ENCODE peak calls at places on chromosome 3, in nine cellular contexts. One of them, this sample, is unnamed.

GRCh38 chr3:42743204-42743995 is 29.7 kb downstream of the CCDC13 start:
- DNase-seq in uterus: no peak
- DNase-seq in heart left ventricle: no peak
- DNase-seq in foreskin keratinocyte: no peak
- DNase-seq in AG04450: no peak
- DNase-seq in colonic mucosa: peak
- DNase-seq in Panc1: no peak
- DNase-seq in esophagus squamous epithelium: no peak
- DNase-seq in fibroblast of lung: no peak
- DNase-seq in this sample: no peak

GRCh38 chr3:157175678-157176077 is 15.7 kb upstream of the CCNL1 start:
- DNase-seq in uterus: peak
- DNase-seq in heart left ventricle: no peak
- DNase-seq in foreskin keratinocyte: no peak
- DNase-seq in AG04450: no peak
- DNase-seq in colonic mucosa: peak
- DNase-seq in Panc1: no peak
- DNase-seq in esophagus squamous epithelium: no peak
- DNase-seq in fibroblast of lung: peak
- DNase-seq in this sample: no peak

GRCh38 chr3:132007617-132008016 is 27.2 kb downstream of the CPNE4 start:
- DNase-seq in uterus: no peak
- DNase-seq in heart left ventricle: no peak
- DNase-seq in foreskin keratinocyte: no peak
- DNase-seq in AG04450: no peak
- DNase-seq in colonic mucosa: no peak
- DNase-seq in Panc1: no peak
- DNase-seq in esophagus squamous epithelium: no peak
- DNase-seq in fibroblast of lung: no peak
- DNase-seq in this sample: no peak

GRCh38 chr3:25155696-25156471 is 272.2 kb upstream of the RARB start:
- DNase-seq in uterus: no peak
- DNase-seq in heart left ventricle: no peak
- DNase-seq in foreskin keratinocyte: no peak
- DNase-seq in AG04450: no peak
- DNase-seq in colonic mucosa: no peak
- DNase-seq in Panc1: no peak
- DNase-seq in esophagus squamous epithelium: no peak
- DNase-seq in fibroblast of lung: peak
- DNase-seq in this sample: no peak

GRCh38 chr3:116001063-116001765 is 377.9 kb downstream of the GAP43 start:
- DNase-seq in uterus: no peak
- DNase-seq in heart left ventricle: no peak
- DNase-seq in foreskin keratinocyte: no peak
- DNase-seq in AG04450: no peak
- DNase-seq in colonic mucosa: no peak
- DNase-seq in Panc1: no peak
- DNase-seq in esophagus squamous epithelium: no peak
- DNase-seq in fibroblast of lung: peak
- DNase-seq in this sample: no peak

GRCh38 chr3:190722181-190722905 is 140.2 kb downstream of the GMNC start:
- DNase-seq in uterus: no peak
- DNase-seq in heart left ventricle: no peak
- DNase-seq in foreskin keratinocyte: no peak
- DNase-seq in AG04450: no peak
- DNase-seq in colonic mucosa: no peak
- DNase-seq in Panc1: no peak
- DNase-seq in esophagus squamous epithelium: no peak
- DNase-seq in fibroblast of lung: peak
- DNase-seq in this sample: no peak

GRCh38 chr3:48143567-48143966 is 44.6 kb downstream of the CDC25A start:
- DNase-seq in uterus: no peak
- DNase-seq in heart left ventricle: no peak
- DNase-seq in foreskin keratinocyte: no peak
- DNase-seq in AG04450: no peak
- DNase-seq in colonic mucosa: no peak
- DNase-seq in Panc1: no peak
- DNase-seq in esophagus squamous epithelium: no peak
- DNase-seq in fibroblast of lung: no peak
- DNase-seq in this sample: no peak

GRCh38 chr3:127339943-127340861 is 52.4 kb upstream of the PRR20G start:
- DNase-seq in uterus: no peak
- DNase-seq in heart left ventricle: no peak
- DNase-seq in foreskin keratinocyte: no peak
- DNase-seq in AG04450: no peak
- DNase-seq in colonic mucosa: no peak
- DNase-seq in Panc1: no peak
- DNase-seq in esophagus squamous epithelium: no peak
- DNase-seq in fibroblast of lung: no peak
- DNase-seq in this sample: no peak

GRCh38 chr3:32873491-32874130 is 55.8 kb downstream of the TRIM71 start:
- DNase-seq in uterus: no peak
- DNase-seq in heart left ventricle: no peak
- DNase-seq in foreskin keratinocyte: no peak
- DNase-seq in AG04450: no peak
- DNase-seq in colonic mucosa: no peak
- DNase-seq in Panc1: no peak
- DNase-seq in esophagus squamous epithelium: no peak
- DNase-seq in fibroblast of lung: no peak
- DNase-seq in this sample: no peak

GRCh38 chr3:150073031-150073430 is 102.3 kb upstream of the PFN2 start:
- DNase-seq in uterus: no peak
- DNase-seq in heart left ventricle: no peak
- DNase-seq in foreskin keratinocyte: no peak
- DNase-seq in AG04450: no peak
- DNase-seq in colonic mucosa: no peak
- DNase-seq in Panc1: no peak
- DNase-seq in esophagus squamous epithelium: no peak
- DNase-seq in fibroblast of lung: peak
- DNase-seq in this sample: no peak

GRCh38 chr3:146404451-146404850 is 64.9 kb downstream of the PLSCR2 start:
- DNase-seq in uterus: no peak
- DNase-seq in heart left ventricle: no peak
- DNase-seq in foreskin keratinocyte: no peak
- DNase-seq in AG04450: peak
- DNase-seq in colonic mucosa: no peak
- DNase-seq in Panc1: no peak
- DNase-seq in esophagus squamous epithelium: no peak
- DNase-seq in fibroblast of lung: peak
- DNase-seq in this sample: no peak

GRCh38 chr3:129656659-129657247 is 50.3 kb upstream of the PLXND1 start:
- DNase-seq in uterus: no peak
- DNase-seq in heart left ventricle: no peak
- DNase-seq in foreskin keratinocyte: no peak
- DNase-seq in AG04450: no peak
- DNase-seq in colonic mucosa: no peak
- DNase-seq in Panc1: no peak
- DNase-seq in esophagus squamous epithelium: no peak
- DNase-seq in fibroblast of lung: no peak
- DNase-seq in this sample: no peak

GRCh38 chr3:98982336-98982735 is 80.8 kb upstream of the DCBLD2 start:
- DNase-seq in uterus: no peak
- DNase-seq in heart left ventricle: no peak
- DNase-seq in foreskin keratinocyte: no peak
- DNase-seq in AG04450: no peak
- DNase-seq in colonic mucosa: no peak
- DNase-seq in Panc1: no peak
- DNase-seq in esophagus squamous epithelium: no peak
- DNase-seq in fibroblast of lung: peak
- DNase-seq in this sample: no peak

GRCh38 chr3:98984024-98984423 is 82.5 kb upstream of the DCBLD2 start:
- DNase-seq in uterus: no peak
- DNase-seq in heart left ventricle: no peak
- DNase-seq in foreskin keratinocyte: no peak
- DNase-seq in AG04450: no peak
- DNase-seq in colonic mucosa: no peak
- DNase-seq in Panc1: no peak
- DNase-seq in esophagus squamous epithelium: no peak
- DNase-seq in fibroblast of lung: no peak
- DNase-seq in this sample: no peak

GRCh38 chr3:98986073-98986472 is 84.6 kb upstream of the DCBLD2 start:
- DNase-seq in uterus: no peak
- DNase-seq in heart left ventricle: peak
- DNase-seq in foreskin keratinocyte: peak
- DNase-seq in AG04450: peak
- DNase-seq in colonic mucosa: no peak
- DNase-seq in Panc1: no peak
- DNase-seq in esophagus squamous epithelium: no peak
- DNase-seq in fibroblast of lung: peak
- DNase-seq in this sample: no peak

GRCh38 chr3:98980915-98981596 is 79.6 kb upstream of the DCBLD2 start:
- DNase-seq in uterus: no peak
- DNase-seq in heart left ventricle: no peak
- DNase-seq in foreskin keratinocyte: peak
- DNase-seq in AG04450: no peak
- DNase-seq in colonic mucosa: no peak
- DNase-seq in Panc1: no peak
- DNase-seq in esophagus squamous epithelium: no peak
- DNase-seq in fibroblast of lung: peak
- DNase-seq in this sample: no peak

DNA sequence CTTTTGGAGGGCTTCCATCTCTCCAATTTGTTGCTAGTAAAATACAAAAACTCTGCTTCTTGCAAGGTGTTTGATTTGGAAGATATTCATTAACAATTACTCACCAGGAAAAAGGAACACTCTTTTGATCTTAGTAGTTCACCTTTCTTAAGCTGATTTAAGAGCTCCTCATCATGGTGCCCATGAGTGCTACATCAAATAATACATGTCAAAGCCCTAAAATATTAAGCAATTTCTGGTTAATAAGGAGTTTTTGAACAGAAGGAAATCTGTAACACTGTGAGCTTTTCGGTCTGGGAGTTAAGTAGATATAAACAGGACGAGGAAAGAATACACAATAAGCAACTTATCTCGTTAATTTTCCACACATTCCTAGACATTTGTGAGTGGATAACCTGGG is 83.9 kb upstream of the DCBLD2 start:
- DNase-seq in uterus: no peak
- DNase-seq in heart left ventricle: no peak
- DNase-seq in foreskin keratinocyte: no peak
- DNase-seq in AG04450: no peak
- DNase-seq in colonic mucosa: no peak
- DNase-seq in Panc1: no peak
- DNase-seq in esophagus squamous epithelium: no peak
- DNase-seq in fibroblast of lung: peak
- DNase-seq in this sample: no peak
- TF ChIP-seq CTCF in uterus: no peak
- TF ChIP-seq CTCF in heart left ventricle: no peak
- TF ChIP-seq CTCF in foreskin keratinocyte: peak
- TF ChIP-seq CTCF in AG04450: no peak
- TF ChIP-seq CTCF in colonic mucosa: no peak
- TF ChIP-seq CTCF in Panc1: no peak
- TF ChIP-seq CTCF in esophagus squamous epithelium: no peak
- TF ChIP-seq CTCF in fibroblast of lung: no peak
- TF ChIP-seq CTCF in this sample: no peak

GRCh38 chr3:52842424-52842823 is 7.6 kb upstream of the MUSTN1 start:
- DNase-seq in uterus: no peak
- DNase-seq in heart left ventricle: peak
- DNase-seq in foreskin keratinocyte: no peak
- DNase-seq in AG04450: no peak
- DNase-seq in colonic mucosa: no peak
- DNase-seq in Panc1: no peak
- DNase-seq in esophagus squamous epithelium: no peak
- DNase-seq in fibroblast of lung: no peak
- DNase-seq in this sample: no peak

GRCh38 chr3:52844290-52844985 is 9.6 kb upstream of the MUSTN1 start:
- DNase-seq in uterus: no peak
- DNase-seq in heart left ventricle: no peak
- DNase-seq in foreskin keratinocyte: no peak
- DNase-seq in AG04450: no peak
- DNase-seq in colonic mucosa: no peak
- DNase-seq in Panc1: no peak
- DNase-seq in esophagus squamous epithelium: no peak
- DNase-seq in fibroblast of lung: no peak
- DNase-seq in this sample: no peak

GRCh38 chr3:52843116-52843865 is 8.5 kb upstream of the MUSTN1 start:
- DNase-seq in uterus: no peak
- DNase-seq in heart left ventricle: no peak
- DNase-seq in foreskin keratinocyte: no peak
- DNase-seq in AG04450: no peak
- DNase-seq in colonic mucosa: no peak
- DNase-seq in Panc1: no peak
- DNase-seq in esophagus squamous epithelium: no peak
- DNase-seq in fibroblast of lung: no peak
- DNase-seq in this sample: no peak

GRCh38 chr3:52845157-52845556 is 10.3 kb upstream of the MUSTN1 start:
- DNase-seq in uterus: peak
- DNase-seq in heart left ventricle: peak
- DNase-seq in foreskin keratinocyte: no peak
- DNase-seq in AG04450: no peak
- DNase-seq in colonic mucosa: peak
- DNase-seq in Panc1: no peak
- DNase-seq in esophagus squamous epithelium: no peak
- DNase-seq in fibroblast of lung: no peak
- DNase-seq in this sample: peak

DNA sequence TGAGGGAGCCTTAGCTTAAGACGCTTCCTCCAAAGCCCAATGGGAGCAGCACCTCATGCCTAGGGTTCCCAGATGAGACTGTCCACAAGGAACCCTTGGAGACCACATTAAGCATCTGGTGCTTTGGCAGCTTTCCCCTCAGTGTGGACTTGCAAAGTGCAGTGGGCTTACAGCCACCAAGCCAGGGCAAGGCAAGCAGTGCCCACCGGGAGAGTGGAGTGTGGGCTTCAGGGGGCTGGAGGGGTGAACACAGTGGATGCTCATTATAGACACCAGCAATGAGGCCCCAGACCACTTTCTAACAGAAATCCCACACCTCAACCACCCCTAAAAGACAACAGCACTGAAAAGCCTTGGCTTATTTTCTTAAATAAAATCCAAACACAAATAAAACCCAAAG is 9.1 kb upstream of the MUSTN1 start:
- DNase-seq in uterus: no peak
- DNase-seq in heart left ventricle: no peak
- DNase-seq in foreskin keratinocyte: no peak
- DNase-seq in AG04450: no peak
- DNase-seq in colonic mucosa: no peak
- DNase-seq in Panc1: no peak
- DNase-seq in esophagus squamous epithelium: no peak
- DNase-seq in fibroblast of lung: no peak
- DNase-seq in this sample: no peak
- H3K27ac ChIP-seq in uterus: peak
- H3K27ac ChIP-seq in heart left ventricle: peak
- H3K27ac ChIP-seq in foreskin keratinocyte: no peak
- H3K27ac ChIP-seq in AG04450: no peak
- H3K27ac ChIP-seq in colonic mucosa: no peak
- H3K27ac ChIP-seq in Panc1: no peak
- H3K27ac ChIP-seq in esophagus squamous epithelium: peak
- H3K27ac ChIP-seq in fibroblast of lung: no peak
- H3K27ac ChIP-seq in this sample: no peak

GRCh38 chr3:133927543-133928066 is 31.9 kb upstream of the RAB6B start:
- DNase-seq in uterus: peak
- DNase-seq in heart left ventricle: peak
- DNase-seq in foreskin keratinocyte: no peak
- DNase-seq in AG04450: no peak
- DNase-seq in colonic mucosa: peak
- DNase-seq in Panc1: no peak
- DNase-seq in esophagus squamous epithelium: no peak
- DNase-seq in fibroblast of lung: peak
- DNase-seq in this sample: peak
- TF ChIP-seq CTCF in uterus: peak
- TF ChIP-seq CTCF in heart left ventricle: peak
- TF ChIP-seq CTCF in foreskin keratinocyte: peak
- TF ChIP-seq CTCF in AG04450: peak
- TF ChIP-seq CTCF in colonic mucosa: peak
- TF ChIP-seq CTCF in Panc1: peak
- TF ChIP-seq CTCF in esophagus squamous epithelium: peak
- TF ChIP-seq CTCF in fibroblast of lung: peak
- TF ChIP-seq CTCF in this sample: peak

GRCh38 chr3:121748638-121749275 is 784 bp downstream of the GOLGB1 start:
- DNase-seq in uterus: no peak
- DNase-seq in heart left ventricle: no peak
- DNase-seq in foreskin keratinocyte: no peak
- DNase-seq in AG04450: no peak
- DNase-seq in colonic mucosa: peak
- DNase-seq in Panc1: no peak
- DNase-seq in esophagus squamous epithelium: no peak
- DNase-seq in fibroblast of lung: peak
- DNase-seq in this sample: no peak
- H3K27ac ChIP-seq in uterus: peak
- H3K27ac ChIP-seq in heart left ventricle: peak
- H3K27ac ChIP-seq in foreskin keratinocyte: peak
- H3K27ac ChIP-seq in AG04450: peak
- H3K27ac ChIP-seq in colonic mucosa: peak
- H3K27ac ChIP-seq in Panc1: peak
- H3K27ac ChIP-seq in esophagus squamous epithelium: peak
- H3K27ac ChIP-seq in fibroblast of lung: peak
- H3K27ac ChIP-seq in this sample: peak

This sample was measured in dorsolateral prefrontal cortex.